ENCODE peak calls at places on chromosomes 4 and X, in ten cellular contexts. M is CD4-positive, CD25-positive, alpha-beta regulatory T cell; I is tibial artery; D is mammary epithelial cell; W is HCT116; N is AG04450; Q is A549; U is HL-60; X is CD8-positive, alpha-beta T cell; L is astrocyte of the spinal cord. K is an unnamed sample.

GRCh38 chr4:124710253-124710849 is 2.2 kb downstream of the ANKRD50 start:
- DNase-seq in X (no peak), M (no peak), I (no peak), L (peak), D (peak), N (no peak), U (peak), Q (no peak), W (no peak), K (peak)

GRCh38 chr4:21012851-21013331 is 312.6 kb downstream of the PACRGL start:
- DNase-seq in U (no peak), M (no peak), X (no peak), N (no peak), Q (no peak), D (peak), I (no peak), L (peak), W (no peak), K (no peak)

GRCh38 chrX:73267206-73267605 is 52.6 kb upstream of the NAP1L2 start:
- DNase-seq in D (no peak), X (no peak), N (no peak), L (no peak), U (no peak), M (no peak), Q (no peak), W (no peak), I (no peak), K (no peak)

GRCh38 chr4:37693450-37694190 is 7.4 kb upstream of the RELL1 start:
- DNase-seq in Q (peak), D (peak), X (no peak), I (no peak), L (peak), M (no peak), N (peak), U (no peak), W (no peak), K (no peak)

GRCh38 chr4:109214622-109215350 is 87.7 kb downstream of the COL25A1 start:
- DNase-seq in I (no peak), Q (no peak), U (no peak), D (no peak), X (no peak), W (no peak), M (no peak), N (no peak), L (peak), K (peak)

GRCh38 chr4:157994863-157995262 is 178.0 kb downstream of the GASK1B start:
- DNase-seq in L (no peak), W (no peak), D (no peak), Q (peak), N (no peak), X (no peak), I (no peak), U (no peak), M (no peak), K (no peak)

GRCh38 chrX:129688097-129688496 is 33.3 kb upstream of the APLN start:
- DNase-seq in D (no peak), X (no peak), L (no peak), M (no peak), I (no peak), W (no peak), N (no peak), U (no peak), Q (no peak), K (no peak)

GRCh38 chrX:78573630-78574029 is 85.5 kb downstream of the RTL3 start:
- DNase-seq in W (no peak), D (no peak), X (no peak), Q (no peak), I (no peak), L (no peak), N (no peak), U (no peak), M (no peak), K (no peak)

GRCh38 chr4:171288816-171289432 is 524.3 kb upstream of the GALNTL6 start:
- DNase-seq in X (no peak), L (no peak), W (no peak), M (no peak), U (no peak), I (no peak), N (no peak), D (no peak), Q (no peak), K (no peak)

GRCh38 chr4:171928336-171928735 is 115.1 kb downstream of the GALNTL6 start:
- DNase-seq in Q (no peak), W (no peak), I (no peak), L (no peak), U (no peak), X (no peak), D (no peak), M (no peak), N (no peak), K (no peak)

GRCh38 chrX:40173662-40174593 is 76.2 kb upstream of the BCOR start:
- DNase-seq in I (peak), X (no peak), Q (no peak), M (peak), W (peak), D (no peak), N (no peak), U (peak), L (no peak), K (peak)

GRCh38 chr4:18100657-18101056 is 79.1 kb upstream of the LCORL start:
- DNase-seq in Q (no peak), L (no peak), W (no peak), X (no peak), M (no peak), N (no peak), D (no peak), U (no peak), I (no peak), K (no peak)

GRCh38 chr4:91325495-91325894 is 978.3 kb upstream of the GRID2 start:
- DNase-seq in U (no peak), Q (no peak), D (peak), W (peak), X (no peak), L (peak), I (no peak), M (no peak), N (no peak), K (peak)

GRCh38 chr4:13793020-13793710 is 165.6 kb upstream of the BOD1L1 start:
- DNase-seq in M (no peak), N (no peak), I (no peak), D (no peak), Q (no peak), X (no peak), W (no peak), U (no peak), L (no peak), K (no peak)

GRCh38 chr4:26330186-26330787 is 9.5 kb downstream of the RBPJ start:
- DNase-seq in L (peak), I (no peak), M (no peak), D (peak), N (no peak), X (no peak), U (peak), W (peak), Q (peak), K (peak)

GRCh38 chr4:54660145-54660535 is 2.4 kb downstream of the KIT start:
- DNase-seq in M (no peak), D (peak), W (no peak), N (no peak), I (no peak), X (no peak), L (no peak), U (no peak), Q (no peak), K (no peak)

GRCh38 chr4:146524663-146525062 is 2.9 kb upstream of the SLC10A7 start:
- DNase-seq in M (no peak), U (no peak), I (no peak), X (no peak), Q (no peak), W (no peak), N (no peak), D (no peak), L (no peak), K (no peak)

GRCh38 chr4:125433453-125433852 is 118.7 kb downstream of the FAT4 start:
- DNase-seq in U (no peak), I (no peak), X (no peak), L (peak), Q (no peak), D (no peak), W (no peak), M (no peak), N (peak), K (peak)

GRCh38 chrX:112147206-112147605 is 64.6 kb upstream of the TRPC5 start:
- DNase-seq in I (no peak), W (no peak), Q (peak), U (peak), X (no peak), L (no peak), D (no peak), N (no peak), M (no peak), K (peak)

GRCh38 chr4:147078362-147078761 is 132.7 kb upstream of the TTC29 start:
- DNase-seq in D (no peak), I (no peak), M (no peak), X (no peak), U (no peak), W (no peak), N (no peak), L (no peak), Q (no peak), K (no peak)

GRCh38 chr4:79467246-79467932 is 59.4 kb upstream of the GK2 start:
- DNase-seq in W (no peak), M (no peak), N (no peak), D (no peak), Q (no peak), U (no peak), I (no peak), L (peak), X (no peak), K (peak)
- H3K4me3 ChIP-seq in W (no peak), M (no peak), N (no peak), D (no peak), Q (no peak), U (no peak), I (no peak), L (no peak), X (no peak), K (no peak)

DNA sequence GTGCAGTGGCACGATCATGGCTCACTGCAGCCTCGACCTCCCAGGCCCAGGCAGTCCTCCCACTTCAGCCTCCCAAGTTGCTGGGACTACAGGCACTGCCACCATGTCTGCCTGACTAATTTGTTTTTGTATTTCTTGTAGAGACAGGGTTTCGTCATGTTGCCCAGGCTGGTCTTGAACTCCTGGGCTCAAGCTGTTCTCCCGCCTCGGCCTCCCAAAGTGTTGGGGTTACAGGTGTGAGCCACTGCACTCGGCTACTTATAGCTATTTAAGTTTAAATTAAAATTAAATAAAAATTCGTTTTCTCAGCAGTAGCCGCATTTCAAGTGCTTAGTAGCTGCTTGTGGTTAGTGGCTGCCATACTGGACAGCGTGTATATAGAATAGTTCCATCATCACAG is 3.5 kb downstream of the SMAD1 start:
- DNase-seq in X (no peak), U (no peak), W (no peak), I (no peak), L (no peak), M (no peak), N (no peak), D (no peak), Q (no peak), K (no peak)
- H3K4me3 ChIP-seq in X (no peak), U (no peak), W (no peak), I (no peak), L (no peak), M (no peak), N (no peak), D (no peak), Q (no peak), K (no peak)

GRCh38 chrX:103357871-103358270 is 1.6 kb downstream of the TCEAL9 start:
- DNase-seq in M (no peak), I (no peak), X (no peak), Q (no peak), N (no peak), W (no peak), D (no peak), U (no peak), L (no peak), K (no peak)
- H3K4me3 ChIP-seq in M (no peak), I (peak), X (no peak), Q (no peak), N (peak), W (no peak), D (peak), U (no peak), L (peak), K (peak)

GRCh38 chr4:173518419-173519102 is 11.5 kb downstream of the HAND2 start:
- DNase-seq in W (no peak), L (no peak), U (no peak), M (no peak), N (no peak), D (no peak), Q (no peak), I (peak), X (no peak), K (peak)

GRCh38 chr4:173520921-173521473 is 9.0 kb downstream of the HAND2 start:
- DNase-seq in N (no peak), W (no peak), L (no peak), Q (no peak), X (no peak), M (no peak), U (no peak), D (no peak), I (no peak), K (peak)

GRCh38 chr4:173517781-173518371 is 12.2 kb downstream of the HAND2 start:
- DNase-seq in U (no peak), N (no peak), L (no peak), I (peak), W (no peak), Q (no peak), X (no peak), D (no peak), M (no peak), K (peak)

GRCh38 chr4:173521474-173522159 is 8.4 kb downstream of the HAND2 start:
- DNase-seq in D (no peak), M (no peak), U (no peak), Q (no peak), W (no peak), N (no peak), X (no peak), I (no peak), L (no peak), K (peak)

DNA sequence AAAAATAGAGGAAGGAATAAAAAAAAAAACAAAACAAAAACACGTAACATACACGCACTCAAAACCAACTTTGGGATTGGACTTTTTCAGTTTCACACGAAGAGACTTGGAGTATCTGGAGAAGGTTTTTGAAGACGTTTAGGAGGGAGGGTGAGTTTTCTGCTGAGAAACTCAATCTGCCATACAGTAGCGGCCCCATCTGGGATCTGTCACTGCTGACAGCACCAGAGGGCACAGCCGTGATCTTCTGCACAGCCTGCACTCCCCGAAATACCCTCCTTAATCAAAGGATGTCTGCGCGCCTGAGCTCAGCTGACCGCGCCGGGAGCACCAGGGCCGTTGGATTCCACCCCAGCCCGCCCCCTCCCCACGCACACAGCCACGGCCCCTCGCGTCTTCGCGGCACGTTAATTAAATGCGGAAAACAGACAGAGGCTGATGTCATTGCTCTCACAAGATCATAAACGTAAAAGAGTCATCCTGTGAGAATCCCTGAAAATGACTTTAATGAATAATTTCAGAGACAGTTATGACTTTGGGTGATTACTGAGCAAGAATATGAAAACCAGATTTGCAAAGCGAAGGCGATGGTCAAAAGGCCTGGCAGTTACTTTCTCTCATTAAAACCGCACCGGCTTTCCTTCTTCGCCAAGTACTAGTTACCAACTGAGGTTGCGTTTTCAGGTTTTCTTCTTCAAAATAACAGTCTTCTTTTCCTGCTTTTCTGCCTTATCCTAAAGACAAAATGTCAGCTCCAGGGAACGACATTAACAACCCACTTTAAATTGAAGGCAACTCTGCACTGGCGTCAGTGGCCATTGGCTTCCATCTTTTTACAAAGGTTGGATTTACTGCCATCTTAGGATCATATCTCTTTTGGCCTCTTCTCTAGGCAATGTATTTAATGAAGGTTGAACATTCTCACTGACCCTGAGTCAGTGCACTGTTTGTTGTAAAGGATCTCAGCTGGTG is 10.6 kb downstream of the HAND2 start:
- DNase-seq in M (no peak), I (no peak), Q (no peak), U (no peak), N (no peak), X (no peak), L (no peak), D (no peak), W (no peak), K (peak)
- H3K4me3 ChIP-seq in M (no peak), I (peak), Q (no peak), U (no peak), N (no peak), X (no peak), L (no peak), D (no peak), W (no peak), K (peak)

K was measured in cardiac muscle cell.